ENCODE peak calls at places on chromosomes 2 and 18, in four cellular contexts. One of them, this sample, is unnamed.

GRCh38 chr2:54673501-54673998 is 49.9 kb upstream of the EML6 start:
- DNase-seq in transverse colon: peak; percentile 79
- DNase-seq in NT2/D1: no peak
- DNase-seq in left ventricle myocardium inferior: peak; percentile 87
- DNase-seq in this sample: no peak

GRCh38 chr2:44769349-44770005 is 172.0 kb upstream of the SIX3 start:
- DNase-seq in transverse colon: no peak
- DNase-seq in NT2/D1: no peak
- DNase-seq in left ventricle myocardium inferior: no peak
- DNase-seq in this sample: no peak

GRCh38 chr2:157789161-157789720 is 86.9 kb downstream of the ACVR1 start:
- DNase-seq in transverse colon: no peak
- DNase-seq in NT2/D1: no peak
- DNase-seq in left ventricle myocardium inferior: no peak
- DNase-seq in this sample: no peak

GRCh38 chr2:36562973-36563532 is 34.9 kb downstream of the FEZ2 start:
- DNase-seq in transverse colon: no peak
- DNase-seq in NT2/D1: no peak
- DNase-seq in left ventricle myocardium inferior: no peak
- DNase-seq in this sample: no peak

GRCh38 chr18:23503038-23503966 is at the start of gene RMC1:
- DNase-seq in transverse colon: peak; percentile 98
- DNase-seq in NT2/D1: peak; percentile 82
- DNase-seq in left ventricle myocardium inferior: peak; percentile 98
- DNase-seq in this sample: peak; percentile 56

GRCh38 chr18:54557958-54558357 is 33.1 kb upstream of the DYNAP start:
- DNase-seq in transverse colon: no peak
- DNase-seq in NT2/D1: no peak
- DNase-seq in left ventricle myocardium inferior: no peak
- DNase-seq in this sample: no peak

GRCh38 chr2:72625359-72625758 is 200.5 kb downstream of the EXOC6B start:
- DNase-seq in transverse colon: no peak
- DNase-seq in NT2/D1: no peak
- DNase-seq in left ventricle myocardium inferior: no peak
- DNase-seq in this sample: no peak

GRCh38 chr2:54456526-54457325 is 599 bp downstream of the SPTBN1 start:
- DNase-seq in transverse colon: peak; percentile 17
- DNase-seq in NT2/D1: no peak
- DNase-seq in left ventricle myocardium inferior: peak; percentile 43
- DNase-seq in this sample: no peak

GRCh38 chr18:27668126-27668525 is 483.0 kb upstream of the CHST9 start:
- DNase-seq in transverse colon: no peak
- DNase-seq in NT2/D1: no peak
- DNase-seq in left ventricle myocardium inferior: no peak
- DNase-seq in this sample: peak; percentile 17

GRCh38 chr2:164146478-164146877 is 410.7 kb upstream of the FIGN start:
- DNase-seq in transverse colon: no peak
- DNase-seq in NT2/D1: no peak
- DNase-seq in left ventricle myocardium inferior: no peak
- DNase-seq in this sample: no peak

GRCh38 chr2:64015386-64015785 is 3.8 kb downstream of the VPS54 start:
- DNase-seq in transverse colon: no peak
- DNase-seq in NT2/D1: no peak
- DNase-seq in left ventricle myocardium inferior: no peak
- DNase-seq in this sample: no peak
- H3K4me3 ChIP-seq in transverse colon: no peak overlapping the region
- H3K4me3 ChIP-seq in NT2/D1: no peak overlapping the region
- H3K4me3 ChIP-seq in left ventricle myocardium inferior: no peak overlapping the region
- H3K4me3 ChIP-seq in this sample: no peak overlapping the region

GRCh38 chr2:227031379-227031778 is 132.6 kb downstream of the COL4A4 start:
- DNase-seq in transverse colon: no peak
- DNase-seq in NT2/D1: no peak
- DNase-seq in left ventricle myocardium inferior: no peak
- DNase-seq in this sample: no peak
- H3K4me3 ChIP-seq in transverse colon: no peak overlapping the region
- H3K4me3 ChIP-seq in NT2/D1: no peak overlapping the region
- H3K4me3 ChIP-seq in left ventricle myocardium inferior: no peak overlapping the region
- H3K4me3 ChIP-seq in this sample: no peak overlapping the region

GRCh38 chr2:144137705-144138428 is 382.1 kb downstream of the ZEB2 start:
- DNase-seq in transverse colon: no peak
- DNase-seq in NT2/D1: no peak
- DNase-seq in left ventricle myocardium inferior: no peak
- DNase-seq in this sample: peak; percentile 10
- H3K4me3 ChIP-seq in transverse colon: no peak overlapping the region
- H3K4me3 ChIP-seq in NT2/D1: no peak overlapping the region
- H3K4me3 ChIP-seq in left ventricle myocardium inferior: no peak overlapping the region
- H3K4me3 ChIP-seq in this sample: no peak overlapping the region

DNA sequence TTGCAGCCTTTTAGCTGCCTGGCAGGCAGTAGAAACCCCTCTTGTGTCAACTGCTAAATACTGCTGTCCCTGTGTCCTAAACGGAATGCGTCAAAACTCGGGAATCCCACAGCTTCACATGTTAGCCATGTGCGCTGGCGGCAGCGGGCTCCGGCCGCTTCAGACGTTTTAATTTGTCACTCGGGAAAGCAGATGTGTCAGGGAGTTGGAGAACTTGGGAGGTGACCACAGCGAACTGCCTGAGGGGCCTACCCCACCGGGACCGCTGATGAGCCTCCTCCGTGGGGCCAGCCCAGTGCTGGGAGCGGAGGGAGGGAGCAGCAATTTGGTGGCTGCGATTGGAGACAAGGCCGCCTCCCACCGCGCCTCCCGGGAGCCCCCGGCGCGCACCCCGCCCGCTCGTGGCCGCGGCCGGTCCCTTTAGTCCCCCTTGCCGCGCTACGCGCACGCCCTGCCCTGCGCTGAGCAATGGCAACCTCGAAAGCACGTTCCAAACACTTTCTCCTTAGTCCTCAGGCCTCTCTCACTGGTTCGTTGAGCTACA is 146.1 kb upstream of the SATB2 start:
- DNase-seq in transverse colon: no peak
- DNase-seq in NT2/D1: no peak
- DNase-seq in left ventricle myocardium inferior: no peak
- DNase-seq in this sample: no peak
- H3K4me3 ChIP-seq in transverse colon: no peak overlapping the region
- H3K4me3 ChIP-seq in NT2/D1: no peak overlapping the region
- H3K4me3 ChIP-seq in left ventricle myocardium inferior: peak overlapping the region; percentile 38
- H3K4me3 ChIP-seq in this sample: no peak overlapping the region

This sample was measured in AG09309.